ENCODE peak calls at places on chromosomes 3 and 15, in four cellular contexts. One of them, this sample, is unnamed.

GRCh38 chr3:128207953-128208352 is 54.7 kb downstream of the EEFSEC start:
- DNase-seq in WTC11: no peak
- DNase-seq in glutamatergic neuron: no peak
- DNase-seq in neural crest cell: no peak
- DNase-seq in this sample: no peak

GRCh38 chr3:139794469-139795265 is 116.9 kb upstream of the NMNAT3 start:
- DNase-seq in WTC11: no peak
- DNase-seq in glutamatergic neuron: no peak
- DNase-seq in neural crest cell: no peak
- DNase-seq in this sample: no peak

GRCh38 chr15:67101981-67102929 is 36.9 kb downstream of the SMAD3 start:
- DNase-seq in WTC11: no peak
- DNase-seq in glutamatergic neuron: no peak
- DNase-seq in neural crest cell: no peak
- DNase-seq in this sample: peak; percentile 62

GRCh38 chr3:148757238-148757930 is 59.7 kb downstream of the AGTR1 start:
- DNase-seq in WTC11: no peak
- DNase-seq in glutamatergic neuron: no peak
- DNase-seq in neural crest cell: no peak
- DNase-seq in this sample: no peak

GRCh38 chr3:122555275-122556071 is 8.6 kb downstream of the PARP9 start:
- DNase-seq in WTC11: no peak
- DNase-seq in glutamatergic neuron: no peak
- DNase-seq in neural crest cell: no peak
- DNase-seq in this sample: no peak

GRCh38 chr3:20576228-20576627 is 390.2 kb upstream of the SGO1 start:
- DNase-seq in WTC11: no peak
- DNase-seq in glutamatergic neuron: no peak
- DNase-seq in neural crest cell: no peak
- DNase-seq in this sample: no peak

GRCh38 chr3:150217691-150218090 is 190.4 kb upstream of the TSC22D2 start:
- DNase-seq in WTC11: no peak
- DNase-seq in glutamatergic neuron: no peak
- DNase-seq in neural crest cell: no peak
- DNase-seq in this sample: no peak

GRCh38 chr3:160205606-160206005 is 19.6 kb upstream of the C3orf80 start:
- DNase-seq in WTC11: no peak
- DNase-seq in glutamatergic neuron: no peak
- DNase-seq in neural crest cell: no peak
- DNase-seq in this sample: no peak

GRCh38 chr3:8576841-8577553 is 67.6 kb downstream of the SSUH2 start:
- DNase-seq in WTC11: no peak
- DNase-seq in glutamatergic neuron: no peak
- DNase-seq in neural crest cell: no peak
- DNase-seq in this sample: no peak

GRCh38 chr15:25775317-25775912 is 87.7 kb downstream of the ATP10A start:
- DNase-seq in WTC11: no peak
- DNase-seq in glutamatergic neuron: no peak
- DNase-seq in neural crest cell: no peak
- DNase-seq in this sample: no peak

GRCh38 chr3:170835346-170835745 is 34.6 kb downstream of the RPL22L1 start:
- DNase-seq in WTC11: no peak
- DNase-seq in glutamatergic neuron: no peak
- DNase-seq in neural crest cell: no peak
- DNase-seq in this sample: no peak

GRCh38 chr3:197750863-197751737 is 1.4 kb downstream of the FYTTD1 start:
- DNase-seq in WTC11: no peak
- DNase-seq in glutamatergic neuron: peak; percentile 33
- DNase-seq in neural crest cell: peak; percentile 5
- DNase-seq in this sample: peak; percentile 35

GRCh38 chr3:4398120-4398740 is 68.8 kb downstream of the SUMF1 start:
- DNase-seq in WTC11: no peak
- DNase-seq in glutamatergic neuron: no peak
- DNase-seq in neural crest cell: no peak
- DNase-seq in this sample: no peak

GRCh38 chr3:188531210-188531609 is 377.3 kb downstream of the LPP start:
- DNase-seq in WTC11: no peak
- DNase-seq in glutamatergic neuron: no peak
- DNase-seq in neural crest cell: no peak
- DNase-seq in this sample: no peak

GRCh38 chr3:34703058-34703457 is 904.6 kb downstream of the PDCD6IP start:
- DNase-seq in WTC11: no peak
- DNase-seq in glutamatergic neuron: no peak
- DNase-seq in neural crest cell: no peak
- DNase-seq in this sample: no peak

GRCh38 chr15:90343391-90343790 is 8.7 kb upstream of the ZNF774 start:
- DNase-seq in WTC11: no peak
- DNase-seq in glutamatergic neuron: no peak
- DNase-seq in neural crest cell: no peak
- DNase-seq in this sample: no peak

GRCh38 chr3:70856414-70857162 is 544.1 kb upstream of the MDFIC2 start:
- DNase-seq in WTC11: no peak
- DNase-seq in glutamatergic neuron: no peak
- DNase-seq in neural crest cell: no peak
- DNase-seq in this sample: peak; percentile 15

GRCh38 chr3:100113728-100114412 is 431 bp downstream of the FILIP1L start:
- DNase-seq in WTC11: no peak
- DNase-seq in glutamatergic neuron: no peak
- DNase-seq in neural crest cell: no peak
- DNase-seq in this sample: no peak

GRCh38 chr15:86362556-86362955 is 282.9 kb downstream of the AGBL1 start:
- DNase-seq in WTC11: no peak
- DNase-seq in glutamatergic neuron: no peak
- DNase-seq in neural crest cell: no peak
- DNase-seq in this sample: no peak

GRCh38 chr3:110774496-110775265 is 296.9 kb upstream of the NECTIN3 start:
- DNase-seq in WTC11: no peak
- DNase-seq in glutamatergic neuron: no peak
- DNase-seq in neural crest cell: no peak
- DNase-seq in this sample: no peak

GRCh38 chr3:64756587-64756986 is 68.8 kb upstream of the ADAMTS9 start:
- DNase-seq in WTC11: no peak
- DNase-seq in glutamatergic neuron: no peak
- DNase-seq in neural crest cell: no peak
- DNase-seq in this sample: no peak

GRCh38 chr3:13204177-13204581 is 130.9 kb upstream of the IQSEC1 start:
- DNase-seq in WTC11: no peak
- DNase-seq in glutamatergic neuron: no peak
- DNase-seq in neural crest cell: no peak
- DNase-seq in this sample: no peak

GRCh38 chr3:194602580-194603300 is 30.5 kb downstream of the TMEM44 start:
- DNase-seq in WTC11: no peak
- DNase-seq in glutamatergic neuron: no peak
- DNase-seq in neural crest cell: no peak
- DNase-seq in this sample: no peak

GRCh38 chr15:38088971-38089370 is 154.5 kb downstream of the TMCO5A start:
- DNase-seq in WTC11: no peak
- DNase-seq in glutamatergic neuron: no peak
- DNase-seq in neural crest cell: no peak
- DNase-seq in this sample: no peak

GRCh38 chr3:41681479-41681878 is 280.4 kb downstream of the ULK4 start:
- DNase-seq in WTC11: no peak
- DNase-seq in glutamatergic neuron: no peak
- DNase-seq in neural crest cell: no peak
- DNase-seq in this sample: no peak

DNA sequence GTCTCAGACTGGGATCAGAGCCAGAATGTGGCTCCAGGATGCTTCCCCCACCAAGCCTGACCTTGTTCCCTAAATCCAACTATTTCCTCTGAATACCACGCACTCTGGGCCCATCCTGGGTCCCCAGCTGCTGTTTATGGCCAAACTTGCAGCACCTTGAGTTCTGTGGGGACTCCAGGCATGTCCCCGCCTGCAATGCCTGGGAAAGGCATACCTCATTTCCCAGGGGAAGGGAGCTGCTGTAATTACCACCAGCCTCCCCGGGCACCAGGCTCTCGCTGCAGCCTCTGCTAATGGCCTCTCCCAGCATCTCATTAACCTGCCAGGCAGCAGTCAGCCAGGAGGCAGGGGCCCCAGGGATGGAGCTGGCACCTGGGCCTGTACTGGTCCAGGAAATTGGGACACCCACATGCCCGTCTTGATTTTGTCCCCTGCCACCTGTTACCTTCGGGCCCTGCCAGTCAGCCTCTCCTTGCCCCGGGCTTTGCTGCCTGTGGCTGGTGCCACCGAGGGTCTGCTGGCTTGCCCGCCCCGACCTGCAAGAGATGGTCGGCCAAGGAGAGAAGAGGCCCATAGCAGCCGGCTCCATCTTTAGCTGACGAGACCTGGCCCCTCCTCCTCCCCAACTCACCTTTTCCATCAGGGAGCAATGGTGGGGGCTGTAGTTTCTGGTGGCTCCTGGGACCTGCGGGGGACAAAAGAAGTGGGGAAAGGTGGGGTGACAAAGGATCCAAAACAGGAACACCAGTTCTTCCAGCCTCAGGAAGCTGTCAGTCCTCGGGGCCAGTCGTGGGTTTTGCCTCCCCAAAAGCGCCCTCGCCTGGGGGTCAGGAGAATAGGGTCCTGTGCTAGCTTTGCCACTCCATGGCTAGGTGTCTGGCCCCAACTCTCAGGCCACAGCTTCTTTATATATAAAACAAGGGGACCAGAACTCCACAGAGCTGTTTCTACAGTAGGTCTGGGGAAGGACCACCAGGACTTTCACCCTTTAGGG is 4.3 kb downstream of the CCDC9B start:
- DNase-seq in WTC11: peak; percentile 69
- DNase-seq in glutamatergic neuron: peak; percentile 54
- DNase-seq in neural crest cell: no peak
- DNase-seq in this sample: peak; percentile 81
- TF ChIP-seq CTCF in WTC11: no peak
- TF ChIP-seq CTCF in glutamatergic neuron: no peak
- TF ChIP-seq CTCF in neural crest cell: no peak
- TF ChIP-seq CTCF in this sample: peak; percentile 70

GRCh38 chr3:164812042-164812441 is 266.3 kb downstream of the SI start:
- DNase-seq in WTC11: no peak
- DNase-seq in glutamatergic neuron: no peak
- DNase-seq in neural crest cell: no peak
- DNase-seq in this sample: no peak

DNA sequence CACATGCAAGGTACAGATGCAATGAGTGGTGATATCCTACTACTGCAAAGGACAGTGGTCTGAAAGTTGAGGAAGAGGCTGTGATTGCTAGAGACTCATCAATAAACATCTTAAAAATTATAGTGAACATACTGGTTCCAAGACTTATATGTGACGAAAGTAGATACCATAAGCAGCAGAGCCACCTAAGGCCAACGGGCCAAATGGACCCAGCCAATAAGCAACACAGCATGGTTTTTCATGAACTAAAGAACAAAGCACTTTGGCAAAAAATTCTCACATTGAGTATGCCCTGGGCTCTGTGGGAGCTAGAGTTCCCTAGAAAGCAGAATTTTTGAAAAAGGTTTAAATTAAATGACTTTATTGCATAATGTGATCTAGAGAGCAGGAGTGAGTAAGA is 272.1 kb downstream of the SI start:
- DNase-seq in WTC11: no peak
- DNase-seq in glutamatergic neuron: no peak
- DNase-seq in neural crest cell: no peak
- DNase-seq in this sample: no peak
- TF ChIP-seq CTCF in WTC11: no peak
- TF ChIP-seq CTCF in glutamatergic neuron: no peak
- TF ChIP-seq CTCF in neural crest cell: no peak
- TF ChIP-seq CTCF in this sample: no peak

DNA sequence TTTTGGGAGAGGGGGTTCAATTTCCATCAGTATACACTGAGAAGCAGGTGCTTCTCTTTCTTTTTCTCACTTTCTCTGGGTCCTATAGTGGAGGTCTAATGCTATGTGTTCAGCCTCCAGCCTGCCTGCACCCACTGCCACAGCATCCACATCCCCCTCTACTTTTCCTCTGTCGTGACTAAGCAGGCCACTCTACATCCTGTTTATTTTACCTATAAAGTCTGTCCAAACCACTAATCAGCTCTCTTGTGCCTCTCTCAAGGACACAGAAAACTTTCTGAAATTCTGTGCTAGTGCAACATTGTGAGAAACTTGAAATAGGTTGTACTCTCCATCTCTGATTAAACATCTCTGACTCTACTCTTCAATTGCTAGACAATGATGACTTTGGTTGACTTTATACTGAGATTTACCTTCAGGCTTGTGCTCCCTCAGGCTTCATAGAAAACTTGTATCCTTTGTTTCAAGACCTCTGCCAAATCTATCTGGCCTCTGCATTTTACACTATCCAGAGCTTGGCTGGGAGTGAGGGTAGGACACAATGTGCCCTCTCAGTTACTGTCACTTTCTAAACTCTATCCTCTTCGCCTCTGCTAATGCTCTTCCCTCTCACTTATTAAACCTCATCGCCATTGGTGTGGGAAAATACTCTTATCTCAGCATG is 28.0 kb downstream of the SUCNR1 start:
- DNase-seq in WTC11: no peak
- DNase-seq in glutamatergic neuron: no peak
- DNase-seq in neural crest cell: no peak
- DNase-seq in this sample: no peak
- TF ChIP-seq CTCF in WTC11: no peak
- TF ChIP-seq CTCF in glutamatergic neuron: no peak
- TF ChIP-seq CTCF in neural crest cell: no peak
- TF ChIP-seq CTCF in this sample: no peak

GRCh38 chr15:70976856-70977255 is 84.2 kb downstream of the LRRC49 start:
- DNase-seq in WTC11: no peak
- DNase-seq in glutamatergic neuron: no peak
- DNase-seq in neural crest cell: no peak
- DNase-seq in this sample: no peak

GRCh38 chr15:70974004-70974832 is 81.6 kb downstream of the LRRC49 start:
- DNase-seq in WTC11: no peak
- DNase-seq in glutamatergic neuron: no peak
- DNase-seq in neural crest cell: no peak
- DNase-seq in this sample: no peak
- TF ChIP-seq CTCF in WTC11: peak; percentile 34
- TF ChIP-seq CTCF in glutamatergic neuron: peak; percentile 51
- TF ChIP-seq CTCF in neural crest cell: peak; percentile 59
- TF ChIP-seq CTCF in this sample: peak; percentile 28

This sample was measured in GM13977.